ENCODE peak calls at places on chromosomes 1 and 21, in four cellular contexts. R, L, V and H are unnamed samples.

GRCh38 chr1:184002071-184002470 is 35.5 kb downstream of the COLGALT2 start:
- DNase-seq in R (no peak), L (no peak), V (no peak), H (no peak)

GRCh38 chr1:173224280-173224886 is 17.3 kb upstream of the TNFSF4 start:
- DNase-seq in R (no peak), L (no peak), V (no peak), H (no peak)

GRCh38 chr1:212970085-212970484 is 19.7 kb downstream of the VASH2 start:
- DNase-seq in R (no peak), L (no peak), V (no peak), H (no peak)

GRCh38 chr1:151799179-151800022 is 5.8 kb downstream of the LINGO4 start:
- DNase-seq in R (no peak), L (peak; percentile 8), V (no peak), H (no peak)

GRCh38 chr1:53678948-53679825 is 59.8 kb downstream of the GLIS1 start:
- DNase-seq in R (no peak), L (no peak), V (no peak), H (no peak)

GRCh38 chr1:210822897-210823296 is 311.1 kb downstream of the KCNH1 start:
- DNase-seq in R (no peak), L (no peak), V (no peak), H (no peak)

GRCh38 chr1:61056674-61057439 is 25.5 kb upstream of the NFIA start:
- DNase-seq in R (peak; percentile 74), L (no peak), V (peak; percentile 66), H (no peak)

GRCh38 chr1:58652351-58653184 is 47.3 kb downstream of the MYSM1 start:
- DNase-seq in R (peak; percentile 48), L (no peak), V (peak; percentile 62), H (no peak)

GRCh38 chr1:224503161-224504118 is 68.8 kb upstream of the WDR26 start:
- DNase-seq in R (peak; percentile 90), L (peak; percentile 94), V (peak; percentile 68), H (peak; percentile 94)

GRCh38 chr1:9589144-9589718 is 520 bp downstream of the TMEM201 start:
- DNase-seq in R (peak; percentile 46), L (no peak), V (no peak), H (no peak)

GRCh38 chr1:19009882-19010321 is 53.4 kb upstream of the IFFO2 start:
- DNase-seq in R (no peak), L (peak; percentile 48), V (no peak), H (no peak)

GRCh38 chr1:88302843-88303486 is 381.1 kb upstream of the PKN2 start:
- DNase-seq in R (no peak), L (no peak), V (peak; percentile 18), H (no peak)

GRCh38 chr1:239140968-239141367 is 245.4 kb upstream of the CHRM3 start:
- DNase-seq in R (no peak), L (no peak), V (no peak), H (no peak)

GRCh38 chr21:17391811-17392340 is 121.0 kb upstream of the CXADR start:
- DNase-seq in R (no peak), L (no peak), V (no peak), H (no peak)

DNA sequence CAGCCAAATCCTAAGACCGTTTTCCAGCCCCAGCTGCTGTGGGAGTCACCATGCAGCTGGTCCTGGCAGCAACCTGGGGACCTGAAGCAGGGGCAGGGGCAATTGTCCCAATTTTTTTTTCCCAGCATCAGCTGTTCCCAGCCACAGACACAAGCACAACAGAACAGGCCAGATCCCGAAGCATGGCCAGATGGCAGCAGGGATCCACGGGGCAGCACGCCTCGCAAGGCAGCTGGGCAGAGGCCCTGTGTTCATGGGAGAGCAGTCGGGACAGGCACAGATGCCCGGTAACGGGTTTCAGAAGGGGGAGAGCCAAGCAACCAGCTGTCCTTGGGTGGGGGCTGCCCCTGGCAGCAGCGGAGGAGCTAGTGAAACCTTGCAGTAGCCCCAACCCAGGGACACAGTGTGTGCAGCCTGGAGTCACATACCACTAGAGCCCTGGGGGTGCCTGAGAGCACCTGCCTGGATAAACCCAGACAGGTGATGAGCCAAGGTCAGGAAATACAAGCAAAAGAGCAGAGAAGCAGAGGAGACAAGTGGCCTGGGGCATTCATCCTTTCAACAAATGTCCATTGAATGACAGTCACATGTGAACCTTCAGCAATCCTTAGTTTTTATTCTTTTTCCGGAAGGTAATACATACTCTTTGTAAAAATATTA is 5.9 kb upstream of the CELA2B start:
- DNase-seq in R (no peak), L (no peak), V (no peak), H (no peak)
- H3K27ac ChIP-seq in R (no peak overlapping the region), L (no peak overlapping the region), V (no peak overlapping the region), H (no peak overlapping the region)

GRCh38 chr1:113507552-113508214 is 117.4 kb downstream of the MAGI3 start:
- DNase-seq in R (no peak), L (no peak), V (no peak), H (no peak)
- TF ChIP-seq EP300 in R (no peak), L (no peak), V (no peak), H (no peak)

GRCh38 chr1:186486061-186486460 is 25.1 kb upstream of the PDC start:
- DNase-seq in R (no peak), L (no peak), V (no peak), H (no peak)

GRCh38 chr1:186483561-186483960 is 22.6 kb upstream of the PDC start:
- DNase-seq in R (no peak), L (no peak), V (no peak), H (no peak)

GRCh38 chr1:186479162-186479561 is 18.2 kb upstream of the PDC start:
- DNase-seq in R (no peak), L (no peak), V (no peak), H (no peak)

GRCh38 chr1:186481303-186481888 is 20.5 kb upstream of the PDC start:
- DNase-seq in R (no peak), L (no peak), V (no peak), H (no peak)

DNA sequence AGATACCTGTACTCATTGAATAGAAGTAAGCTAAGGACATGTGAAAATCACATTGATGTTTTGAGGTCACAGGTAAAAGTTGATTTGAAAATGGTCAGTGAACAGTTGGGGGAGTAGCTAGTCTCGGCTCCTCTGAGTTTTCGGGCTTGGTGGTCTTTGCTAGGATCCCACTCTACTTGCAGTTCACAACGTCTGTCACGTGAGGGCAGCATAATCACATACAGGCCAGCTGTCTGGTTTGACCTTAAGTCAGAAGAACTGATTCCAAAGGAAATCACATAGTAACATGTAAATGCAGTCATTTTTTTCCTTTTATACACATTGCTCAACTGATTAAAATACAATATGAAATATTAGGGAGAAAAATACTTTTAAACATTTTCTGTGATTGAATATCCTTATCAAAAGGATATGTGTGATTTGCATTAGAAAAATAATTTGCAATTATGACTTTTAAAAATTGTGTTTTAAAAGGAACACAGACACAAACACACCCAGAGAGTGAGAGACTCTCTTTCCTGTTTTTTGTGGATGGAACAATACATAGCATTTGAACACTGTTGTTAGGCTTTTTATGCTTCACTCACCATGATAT is 21.8 kb upstream of the PDC start:
- DNase-seq in R (peak; percentile 25), L (no peak), V (peak; percentile 34), H (no peak)
- TF ChIP-seq POLR2A in R (no peak), L (no peak), V (no peak), H (no peak)

GRCh38 chr1:209797978-209798639 is 7.8 kb downstream of the IRF6 start:
- DNase-seq in R (no peak), L (no peak), V (no peak), H (no peak)
- H3K27ac ChIP-seq in R (no peak overlapping the region), L (peak overlapping the region; percentile 54), V (no peak overlapping the region), H (no peak overlapping the region)